ENCODE peak calls at places on chromosome 10, in six cellular contexts. A, D, M, G, B and U are unnamed samples.

GRCh38 chr10:33139191-33139646 is 181.2 kb upstream of the ITGB1 start:
- DNase-seq in G (no peak), B (no peak), A (no peak), D (peak; percentile 51), M (no peak), U (no peak)

GRCh38 chr10:63549810-63550209 is 28.6 kb downstream of the REEP3 start:
- DNase-seq in B (no peak), M (no peak), A (no peak), G (no peak), D (no peak), U (no peak)

GRCh38 chr10:63921932-63922713 is 400.9 kb downstream of the REEP3 start:
- DNase-seq in D (no peak), A (no peak), B (no peak), M (no peak), G (no peak), U (no peak)

GRCh38 chr10:100009283-100009792 is 409 bp downstream of the DNMBP start:
- DNase-seq in B (no peak), M (no peak), A (peak; percentile 65), G (peak; percentile 80), D (peak; percentile 46), U (no peak)

GRCh38 chr10:127157506-127158205 is 38.7 kb downstream of the INSYN2A start:
- DNase-seq in M (no peak), D (no peak), G (no peak), A (no peak), B (no peak), U (no peak)

GRCh38 chr10:1054684-1055083 is 1.5 kb upstream of the WDR37 start:
- DNase-seq in A (no peak), D (no peak), B (no peak), G (no peak), M (no peak), U (no peak)

GRCh38 chr10:123129553-123130271 is 6.1 kb upstream of the HMX3 start:
- DNase-seq in M (no peak), D (no peak), A (no peak), B (no peak), G (no peak), U (no peak)

GRCh38 chr10:129792864-129793263 is 171.2 kb downstream of the EBF3 start:
- DNase-seq in G (peak; percentile 9), A (no peak), B (no peak), D (no peak), M (no peak), U (no peak)

GRCh38 chr10:12503311-12503710 is 154.0 kb downstream of the CAMK1D start:
- DNase-seq in B (no peak), G (no peak), M (no peak), A (peak; percentile 13), D (no peak), U (no peak)

GRCh38 chr10:620971-621370 is 68.5 kb downstream of the DIP2C start:
- DNase-seq in B (no peak), D (no peak), A (no peak), M (no peak), G (no peak), U (no peak)

GRCh38 chr10:104406715-104407517 is 53.3 kb downstream of the CFAP58 start:
- DNase-seq in A (no peak), D (peak; percentile 54), M (peak; percentile 24), B (no peak), G (no peak), U (no peak)

GRCh38 chr10:79452174-79452611 is 6.8 kb upstream of the ZCCHC24 start:
- DNase-seq in G (no peak), D (peak; percentile 42), M (no peak), B (no peak), A (no peak), U (no peak)

GRCh38 chr10:87657370-87657769 is 2.3 kb upstream of the PAPSS2 start:
- DNase-seq in M (no peak), D (no peak), A (no peak), G (peak; percentile 93), B (peak; percentile 42), U (no peak)

GRCh38 chr10:103781329-103782061 is 73.9 kb downstream of the SH3PXD2A start:
- DNase-seq in G (peak; percentile 98), D (peak; percentile 75), A (no peak), M (peak; percentile 56), B (no peak), U (no peak)

GRCh38 chr10:73892314-73893080 is 18.1 kb upstream of the CAMK2G start:
- DNase-seq in G (no peak), D (no peak), A (no peak), M (no peak), B (no peak), U (no peak)

GRCh38 chr10:114665873-114666272 is 7.8 kb upstream of the ABLIM1 start:
- DNase-seq in M (no peak), G (no peak), B (no peak), D (no peak), A (no peak), U (no peak)

GRCh38 chr10:96789571-96790108 is 42.5 kb upstream of the LCOR start:
- DNase-seq in G (no peak), A (no peak), M (no peak), B (no peak), D (peak; percentile 55), U (no peak)

GRCh38 chr10:127855584-127855881 is 37.2 kb downstream of the CLRN3 start:
- DNase-seq in M (no peak), B (no peak), D (no peak), A (no peak), G (no peak), U (no peak)

GRCh38 chr10:132850246-132850645 is 64.3 kb upstream of the NKX6-2 start:
- DNase-seq in D (no peak), A (peak; percentile 46), G (peak; percentile 69), M (no peak), B (peak; percentile 7), U (no peak)

GRCh38 chr10:132588301-132589013 is 50.9 kb downstream of the INPP5A start:
- DNase-seq in B (no peak), D (no peak), A (no peak), M (no peak), G (peak; percentile 94), U (no peak)

GRCh38 chr10:110803239-110803593 is 68.5 kb upstream of the PDCD4 start:
- DNase-seq in G (no peak), M (no peak), D (no peak), B (no peak), A (no peak), U (no peak)

GRCh38 chr10:43320226-43320625 is 51.2 kb upstream of the FXYD4 start:
- DNase-seq in A (no peak), G (peak; percentile 64), D (no peak), B (no peak), M (no peak), U (no peak)

GRCh38 chr10:79308016-79308415 is 39.3 kb upstream of the PPIF start:
- DNase-seq in B (no peak), D (no peak), M (no peak), G (peak; percentile 22), A (no peak), U (no peak)

GRCh38 chr10:125881192-125881591 is at the start of gene DHX32:
- DNase-seq in B (no peak), M (no peak), D (peak; percentile 91), A (no peak), G (no peak), U (no peak)

GRCh38 chr10:125883198-125883597 is 2.1 kb upstream of the DHX32 start:
- DNase-seq in G (no peak), B (no peak), D (no peak), A (no peak), M (no peak), U (no peak)

GRCh38 chr10:125880719-125881118 is 373 bp downstream of the DHX32 start:
- DNase-seq in A (no peak), B (no peak), D (peak; percentile 45), G (no peak), M (no peak), U (no peak)

GRCh38 chr10:125882596-125882995 is 1.5 kb upstream of the DHX32 start:
- DNase-seq in B (no peak), A (no peak), M (no peak), G (no peak), D (no peak), U (no peak)

DNA sequence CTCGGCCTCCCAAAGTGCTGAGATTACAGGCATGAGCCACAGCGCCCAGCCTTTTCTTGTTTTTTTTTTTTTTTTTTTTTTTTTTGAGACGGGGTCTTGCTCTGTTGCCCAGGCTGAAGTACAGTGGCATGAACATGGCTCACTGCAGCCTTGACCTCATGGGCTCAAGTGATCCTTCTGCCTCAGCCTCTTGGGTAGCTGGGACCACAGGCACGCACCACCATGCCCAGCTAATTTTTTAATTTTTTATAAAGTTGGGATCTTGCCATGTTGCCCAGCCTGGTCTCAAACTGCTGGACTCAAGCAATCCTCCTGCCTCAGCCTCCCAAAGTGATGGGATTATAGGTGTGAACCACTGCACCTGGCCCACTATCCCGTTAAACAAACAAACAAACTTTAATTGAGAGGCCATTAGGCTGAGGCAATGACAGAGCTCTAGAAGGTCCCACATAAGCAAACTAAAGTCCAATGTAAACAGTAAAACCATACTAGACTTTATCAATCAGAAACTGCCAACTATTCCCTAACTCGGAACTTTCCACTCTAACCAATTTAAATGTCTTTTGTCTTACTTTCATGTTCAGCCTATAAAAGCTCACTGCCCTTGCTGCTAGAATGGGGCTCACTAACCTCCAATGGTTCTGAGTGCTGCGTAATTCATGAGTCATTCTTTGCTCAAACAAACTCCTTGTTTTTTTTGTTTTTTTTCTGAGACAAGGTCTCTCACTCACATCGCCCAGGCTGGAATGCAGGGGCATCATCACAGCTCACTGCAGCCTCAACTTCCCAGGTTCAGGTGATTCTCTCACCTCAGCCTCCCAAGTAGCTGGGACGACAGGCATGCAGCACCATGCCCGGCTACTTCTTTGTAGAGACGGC is 1.9 kb downstream of the DHX32 start:
- DNase-seq in G (no peak), A (no peak), M (peak; percentile 67), B (no peak), D (peak; percentile 47), U (no peak)
- H3K4me3 ChIP-seq in G (no peak overlapping the region), A (no peak overlapping the region), M (no peak overlapping the region), B (no peak overlapping the region), D (no peak overlapping the region), U (no peak overlapping the region)

GRCh38 chr10:50513956-50514355 is 109.8 kb downstream of the SGMS1 start:
- DNase-seq in D (no peak), B (no peak), M (no peak), G (no peak), A (no peak), U (no peak)

GRCh38 chr10:50510517-50511473 is 113.0 kb downstream of the SGMS1 start:
- DNase-seq in D (no peak), G (no peak), M (no peak), B (no peak), A (no peak), U (no peak)

GRCh38 chr10:50511512-50512213 is 112.1 kb downstream of the SGMS1 start:
- DNase-seq in G (no peak), D (no peak), B (no peak), M (no peak), A (no peak), U (no peak)

GRCh38 chr10:50512743-50513416 is 110.9 kb downstream of the SGMS1 start:
- DNase-seq in B (no peak), A (no peak), M (no peak), G (no peak), D (no peak), U (no peak)

GRCh38 chr10:50512214-50512595 is 111.6 kb downstream of the SGMS1 start:
- DNase-seq in G (no peak), B (no peak), A (no peak), D (no peak), M (no peak), U (no peak)
- H3K4me3 ChIP-seq in G (no peak overlapping the region), B (no peak overlapping the region), A (no peak overlapping the region), D (no peak overlapping the region), M (no peak overlapping the region), U (no peak overlapping the region)

GRCh38 chr10:5070648-5071410 is 23.4 kb upstream of the AKR1C3 start:
- DNase-seq in G (no peak), D (no peak), B (no peak), M (no peak), A (no peak), U (no peak)
- H3K4me3 ChIP-seq in G (peak overlapping the region; percentile 34), D (no peak overlapping the region), B (no peak overlapping the region), M (no peak overlapping the region), A (no peak overlapping the region), U (peak overlapping the region; percentile 1)

GRCh38 chr10:59907537-59907917 is 1.2 kb upstream of the CCDC6 start:
- DNase-seq in A (no peak), G (no peak), B (no peak), M (no peak), D (no peak), U (no peak)
- H3K4me3 ChIP-seq in A (peak overlapping the region; percentile 75), G (peak overlapping the region; percentile 97), B (peak overlapping the region; percentile 96), M (peak overlapping the region; percentile 48), D (no peak overlapping the region), U (peak overlapping the region; percentile 92)